ENCODE peak calls at places on chromosomes 7 and 10, in four cellular contexts. H, S, K and E are unnamed samples.

GRCh38 chr10:88115968-88116367 is 252.5 kb downstream of the PTEN start:
- DNase-seq in H (peak), S (no peak), K (no peak), E (peak)

GRCh38 chr7:2851499-2851898 is 7.4 kb upstream of the GNA12 start:
- DNase-seq in H (no peak), S (no peak), K (no peak), E (no peak)

GRCh38 chr7:151411551-151411950 is 1.7 kb upstream of the WDR86 start:
- DNase-seq in H (no peak), S (no peak), K (no peak), E (no peak)

GRCh38 chr7:36605261-36605660 is 119.0 kb downstream of the AOAH start:
- DNase-seq in H (no peak), S (no peak), K (no peak), E (no peak)

GRCh38 chr10:92691591-92692084 is 1.9 kb downstream of the HHEX start:
- DNase-seq in H (no peak), S (peak), K (peak), E (no peak)

GRCh38 chr10:102605712-102606111 is 38.6 kb upstream of the TRIM8 start:
- DNase-seq in H (no peak), S (no peak), K (no peak), E (peak)

GRCh38 chr10:101566333-101567164 is 21.5 kb downstream of the POLL start:
- DNase-seq in H (peak), S (no peak), K (no peak), E (no peak)

GRCh38 chr7:36188923-36189322 is 35.9 kb downstream of the EEPD1 start:
- DNase-seq in H (no peak), S (no peak), K (no peak), E (no peak)

GRCh38 chr7:128812514-128813168 is 17.6 kb upstream of the FLNC start:
- DNase-seq in H (no peak), S (peak), K (no peak), E (no peak)

GRCh38 chr10:3887885-3888476 is 103.0 kb upstream of the KLF6 start:
- DNase-seq in H (peak), S (no peak), K (peak), E (peak)

GRCh38 chr7:11540271-11540761 is 291.7 kb downstream of the THSD7A start:
- DNase-seq in H (no peak), S (no peak), K (no peak), E (peak)

GRCh38 chr10:27568196-27569175 is 64.4 kb downstream of the RAB18 start:
- DNase-seq in H (no peak), S (no peak), K (no peak), E (peak)

GRCh38 chr10:119495545-119495944 is 47.0 kb downstream of the RGS10 start:
- DNase-seq in H (no peak), S (no peak), K (no peak), E (no peak)

GRCh38 chr7:149753370-149754233 is 19.8 kb downstream of the ZNF467 start:
- DNase-seq in H (peak), S (no peak), K (no peak), E (peak)

GRCh38 chr10:69333205-69333604 is 54.9 kb downstream of the HK1 start:
- DNase-seq in H (no peak), S (no peak), K (no peak), E (peak)

GRCh38 chr7:137681657-137682562 is 164.9 kb downstream of the DGKI start:
- DNase-seq in H (peak), S (no peak), K (no peak), E (peak)

GRCh38 chr7:40763319-40764287 is 628.8 kb downstream of the SUGCT start:
- DNase-seq in H (peak), S (no peak), K (no peak), E (peak)

GRCh38 chr7:88546808-88547207 is 212.7 kb upstream of the ZNF804B start:
- DNase-seq in H (no peak), S (no peak), K (no peak), E (no peak)

GRCh38 chr10:44297963-44298362 is 86.9 kb downstream of the CXCL12 start:
- DNase-seq in H (no peak), S (no peak), K (no peak), E (no peak)

GRCh38 chr10:132394201-132394811 is 2.7 kb upstream of the PWWP2B start:
- DNase-seq in H (no peak), S (no peak), K (no peak), E (no peak)

GRCh38 chr10:35913628-35914027 is 271.5 kb upstream of the FZD8 start:
- DNase-seq in H (peak), S (no peak), K (no peak), E (peak)

GRCh38 chr7:101891124-101891523 is 73.7 kb downstream of the CUX1 start:
- DNase-seq in H (no peak), S (no peak), K (no peak), E (no peak)

GRCh38 chr7:157689269-157690057 is 352.7 kb downstream of the DNAJB6 start:
- DNase-seq in H (no peak), S (no peak), K (no peak), E (no peak)

GRCh38 chr10:133090654-133091053 is 2.9 kb downstream of the ADGRA1 start:
- DNase-seq in H (no peak), S (no peak), K (no peak), E (no peak)

GRCh38 chr7:24865994-24866615 is 108.8 kb upstream of the GSDME start:
- DNase-seq in H (no peak), S (no peak), K (no peak), E (no peak)

GRCh38 chr7:106041140-106041717 is 70.9 kb downstream of the SYPL1 start:
- DNase-seq in H (peak), S (no peak), K (peak), E (peak)
- TF ChIP-seq CTCF in H (peak), S (peak), K (peak), E (peak)

DNA sequence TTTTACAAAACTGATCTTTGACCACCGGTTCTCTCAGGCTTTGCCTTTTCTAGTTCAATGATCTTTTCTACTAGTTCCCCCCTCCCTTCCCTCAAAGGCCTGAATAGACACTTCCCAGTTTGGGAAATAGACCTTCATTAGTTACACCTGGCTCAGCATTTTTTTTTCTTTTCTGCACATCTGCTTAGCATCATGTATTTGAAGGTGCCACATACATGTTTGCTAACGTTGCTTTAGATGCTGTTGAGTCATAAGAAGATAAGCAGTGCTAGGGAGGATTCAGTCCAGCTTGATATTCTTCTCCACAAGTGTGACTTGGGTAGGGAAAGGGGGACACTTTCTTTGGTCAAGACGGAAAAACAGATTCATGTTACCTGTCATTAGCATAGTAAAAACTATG is 78.3 kb downstream of the BICC1 start:
- DNase-seq in H (peak), S (no peak), K (no peak), E (no peak)
- H3K4me3 ChIP-seq in H (no peak), S (no peak), K (no peak), E (no peak)

GRCh38 chr10:72334832-72335393 is 19.8 kb downstream of the DNAJB12 start:
- DNase-seq in H (peak), S (peak), K (peak), E (peak)
- TF ChIP-seq CTCF in H (no peak), S (no peak), K (no peak), E (no peak)

DNA sequence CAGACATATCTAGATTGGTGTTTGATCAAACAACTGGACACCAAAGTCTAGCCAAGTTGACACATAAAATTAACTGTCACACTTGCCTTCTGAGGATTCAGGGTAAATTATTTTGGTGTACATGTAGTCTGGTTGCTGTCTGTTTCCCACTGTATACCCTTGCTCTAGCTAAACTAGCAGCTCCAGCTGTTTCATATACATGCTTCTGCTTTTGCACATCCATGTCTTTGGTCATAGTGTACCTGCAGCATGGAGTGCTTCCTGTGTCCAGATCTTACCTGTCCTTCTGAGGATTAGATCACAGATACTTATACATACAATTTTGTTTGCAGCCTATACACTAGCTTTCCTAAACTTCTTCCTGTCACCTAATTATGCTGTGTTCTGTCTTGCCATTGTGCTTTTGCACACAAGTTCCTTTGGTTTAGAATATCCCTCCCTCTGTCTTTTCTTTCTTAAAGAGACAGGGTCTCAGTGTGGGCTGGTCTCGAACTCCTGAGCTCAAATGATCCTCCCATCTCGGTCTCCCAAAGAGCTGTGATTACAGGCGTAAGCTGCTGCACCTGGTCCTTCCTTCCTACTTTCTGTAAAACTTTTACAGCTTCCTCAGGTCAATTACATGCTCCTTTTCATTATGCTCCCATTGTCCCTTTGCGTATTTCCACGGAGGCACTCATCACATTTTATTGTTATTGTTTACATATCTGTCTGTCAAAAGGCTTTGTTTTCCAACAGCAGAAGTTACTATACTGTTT is 33.8 kb downstream of the TPST1 start:
- DNase-seq in H (no peak), S (no peak), K (no peak), E (no peak)
- H3K4me3 ChIP-seq in H (no peak), S (no peak), K (no peak), E (no peak)

GRCh38 chr10:125141860-125142484 is 18.4 kb downstream of the CTBP2 start:
- DNase-seq in H (no peak), S (no peak), K (no peak), E (no peak)
- TF ChIP-seq CTCF in H (no peak), S (no peak), K (no peak), E (no peak)

GRCh38 chr7:45026984-45027773 is 27.2 kb downstream of the CCM2 start:
- DNase-seq in H (peak), S (no peak), K (peak), E (peak)
- H3K4me3 ChIP-seq in H (no peak), S (peak), K (peak), E (no peak)